ENCODE peak calls at places on chromosomes 3 and 15, in ten cellular contexts. One of them, this sample, is unnamed.

GRCh38 chr15:51888593-51889195 is 59.2 kb downstream of the TMOD3 start:
- DNase-seq in AG04449: no peak
- DNase-seq in BJ: no peak
- DNase-seq in fibroblast of lung: no peak
- DNase-seq in T follicular helper cell: no peak
- DNase-seq in stimulated activated CD4-positive, alpha-beta T cell treated with anti-CD3 and anti-CD28 coated beads, TNF-alpha, amount 100 ng/mL, for 1 hour: no peak
- DNase-seq in NCI-H774: no peak
- DNase-seq in stimulated activated CD8-positive, alpha-beta memory T cell treated with anti-CD3 and anti-CD28 coated beads, Interleukin-2, amount 100 ng/mL, for 48 hours: no peak
- DNase-seq in activated T-cell treated with anti-CD3 and anti-CD28 coated beads, Interleukin-2, amount 50 U/mL, for 4 hours: no peak
- DNase-seq in activated CD4-positive, alpha-beta memory T cell treated with anti-CD3 and anti-CD28 coated beads for 36 hours: no peak
- DNase-seq in this sample: no peak

GRCh38 chr3:4928277-4928789 is 50.9 kb upstream of the BHLHE40 start:
- DNase-seq in stimulated activated CD8-positive, alpha-beta memory T cell treated with anti-CD3 and anti-CD28 coated beads, Interleukin-2, amount 100 ng/mL, for 48 hours: no peak
- DNase-seq in activated T-cell treated with anti-CD3 and anti-CD28 coated beads, Interleukin-2, amount 50 U/mL, for 4 hours: no peak
- DNase-seq in NCI-H774: no peak
- DNase-seq in BJ: no peak
- DNase-seq in fibroblast of lung: no peak
- DNase-seq in stimulated activated CD4-positive, alpha-beta T cell treated with anti-CD3 and anti-CD28 coated beads, TNF-alpha, amount 100 ng/mL, for 1 hour: no peak
- DNase-seq in AG04449: no peak
- DNase-seq in T follicular helper cell: no peak
- DNase-seq in activated CD4-positive, alpha-beta memory T cell treated with anti-CD3 and anti-CD28 coated beads for 36 hours: no peak
- DNase-seq in this sample: no peak

GRCh38 chr3:13263770-13264467 is 156.2 kb downstream of the NUP210 start:
- DNase-seq in NCI-H774: no peak
- DNase-seq in activated T-cell treated with anti-CD3 and anti-CD28 coated beads, Interleukin-2, amount 50 U/mL, for 4 hours: no peak
- DNase-seq in stimulated activated CD4-positive, alpha-beta T cell treated with anti-CD3 and anti-CD28 coated beads, TNF-alpha, amount 100 ng/mL, for 1 hour: no peak
- DNase-seq in fibroblast of lung: no peak
- DNase-seq in activated CD4-positive, alpha-beta memory T cell treated with anti-CD3 and anti-CD28 coated beads for 36 hours: no peak
- DNase-seq in AG04449: no peak
- DNase-seq in BJ: no peak
- DNase-seq in stimulated activated CD8-positive, alpha-beta memory T cell treated with anti-CD3 and anti-CD28 coated beads, Interleukin-2, amount 100 ng/mL, for 48 hours: no peak
- DNase-seq in T follicular helper cell: no peak
- DNase-seq in this sample: no peak

GRCh38 chr3:34881026-34881425 is 758.3 kb upstream of the ARPP21 start:
- DNase-seq in stimulated activated CD4-positive, alpha-beta T cell treated with anti-CD3 and anti-CD28 coated beads, TNF-alpha, amount 100 ng/mL, for 1 hour: no peak
- DNase-seq in T follicular helper cell: no peak
- DNase-seq in NCI-H774: no peak
- DNase-seq in activated T-cell treated with anti-CD3 and anti-CD28 coated beads, Interleukin-2, amount 50 U/mL, for 4 hours: no peak
- DNase-seq in AG04449: no peak
- DNase-seq in activated CD4-positive, alpha-beta memory T cell treated with anti-CD3 and anti-CD28 coated beads for 36 hours: no peak
- DNase-seq in BJ: no peak
- DNase-seq in fibroblast of lung: peak
- DNase-seq in stimulated activated CD8-positive, alpha-beta memory T cell treated with anti-CD3 and anti-CD28 coated beads, Interleukin-2, amount 100 ng/mL, for 48 hours: no peak
- DNase-seq in this sample: no peak

GRCh38 chr3:127803619-127804018 is 18.7 kb downstream of the MGLL start:
- DNase-seq in AG04449: peak
- DNase-seq in NCI-H774: no peak
- DNase-seq in activated T-cell treated with anti-CD3 and anti-CD28 coated beads, Interleukin-2, amount 50 U/mL, for 4 hours: no peak
- DNase-seq in stimulated activated CD4-positive, alpha-beta T cell treated with anti-CD3 and anti-CD28 coated beads, TNF-alpha, amount 100 ng/mL, for 1 hour: no peak
- DNase-seq in BJ: peak
- DNase-seq in activated CD4-positive, alpha-beta memory T cell treated with anti-CD3 and anti-CD28 coated beads for 36 hours: no peak
- DNase-seq in stimulated activated CD8-positive, alpha-beta memory T cell treated with anti-CD3 and anti-CD28 coated beads, Interleukin-2, amount 100 ng/mL, for 48 hours: no peak
- DNase-seq in fibroblast of lung: peak
- DNase-seq in T follicular helper cell: no peak
- DNase-seq in this sample: no peak

GRCh38 chr3:156888576-156888975 is 62.4 kb downstream of the LEKR1 start:
- DNase-seq in fibroblast of lung: no peak
- DNase-seq in activated CD4-positive, alpha-beta memory T cell treated with anti-CD3 and anti-CD28 coated beads for 36 hours: no peak
- DNase-seq in T follicular helper cell: no peak
- DNase-seq in stimulated activated CD4-positive, alpha-beta T cell treated with anti-CD3 and anti-CD28 coated beads, TNF-alpha, amount 100 ng/mL, for 1 hour: no peak
- DNase-seq in activated T-cell treated with anti-CD3 and anti-CD28 coated beads, Interleukin-2, amount 50 U/mL, for 4 hours: no peak
- DNase-seq in NCI-H774: no peak
- DNase-seq in BJ: no peak
- DNase-seq in stimulated activated CD8-positive, alpha-beta memory T cell treated with anti-CD3 and anti-CD28 coated beads, Interleukin-2, amount 100 ng/mL, for 48 hours: no peak
- DNase-seq in AG04449: no peak
- DNase-seq in this sample: no peak

GRCh38 chr3:60314064-60314463 is 937.2 kb downstream of the FHIT start:
- DNase-seq in T follicular helper cell: no peak
- DNase-seq in BJ: no peak
- DNase-seq in AG04449: no peak
- DNase-seq in stimulated activated CD4-positive, alpha-beta T cell treated with anti-CD3 and anti-CD28 coated beads, TNF-alpha, amount 100 ng/mL, for 1 hour: no peak
- DNase-seq in activated T-cell treated with anti-CD3 and anti-CD28 coated beads, Interleukin-2, amount 50 U/mL, for 4 hours: no peak
- DNase-seq in activated CD4-positive, alpha-beta memory T cell treated with anti-CD3 and anti-CD28 coated beads for 36 hours: no peak
- DNase-seq in fibroblast of lung: peak
- DNase-seq in stimulated activated CD8-positive, alpha-beta memory T cell treated with anti-CD3 and anti-CD28 coated beads, Interleukin-2, amount 100 ng/mL, for 48 hours: no peak
- DNase-seq in NCI-H774: no peak
- DNase-seq in this sample: no peak

GRCh38 chr3:72288955-72289707 is 504.2 kb upstream of the PROK2 start:
- DNase-seq in AG04449: peak
- DNase-seq in stimulated activated CD4-positive, alpha-beta T cell treated with anti-CD3 and anti-CD28 coated beads, TNF-alpha, amount 100 ng/mL, for 1 hour: no peak
- DNase-seq in activated CD4-positive, alpha-beta memory T cell treated with anti-CD3 and anti-CD28 coated beads for 36 hours: no peak
- DNase-seq in NCI-H774: no peak
- DNase-seq in stimulated activated CD8-positive, alpha-beta memory T cell treated with anti-CD3 and anti-CD28 coated beads, Interleukin-2, amount 100 ng/mL, for 48 hours: no peak
- DNase-seq in fibroblast of lung: peak
- DNase-seq in T follicular helper cell: no peak
- DNase-seq in activated T-cell treated with anti-CD3 and anti-CD28 coated beads, Interleukin-2, amount 50 U/mL, for 4 hours: no peak
- DNase-seq in BJ: no peak
- DNase-seq in this sample: no peak

GRCh38 chr3:12270976-12271375 is 17.9 kb upstream of the PPARG start:
- DNase-seq in NCI-H774: no peak
- DNase-seq in fibroblast of lung: no peak
- DNase-seq in T follicular helper cell: no peak
- DNase-seq in stimulated activated CD4-positive, alpha-beta T cell treated with anti-CD3 and anti-CD28 coated beads, TNF-alpha, amount 100 ng/mL, for 1 hour: no peak
- DNase-seq in activated T-cell treated with anti-CD3 and anti-CD28 coated beads, Interleukin-2, amount 50 U/mL, for 4 hours: no peak
- DNase-seq in AG04449: no peak
- DNase-seq in stimulated activated CD8-positive, alpha-beta memory T cell treated with anti-CD3 and anti-CD28 coated beads, Interleukin-2, amount 100 ng/mL, for 48 hours: no peak
- DNase-seq in BJ: no peak
- DNase-seq in activated CD4-positive, alpha-beta memory T cell treated with anti-CD3 and anti-CD28 coated beads for 36 hours: no peak
- DNase-seq in this sample: no peak

GRCh38 chr3:138442996-138443395 is 8.6 kb downstream of the ESYT3 start:
- DNase-seq in stimulated activated CD4-positive, alpha-beta T cell treated with anti-CD3 and anti-CD28 coated beads, TNF-alpha, amount 100 ng/mL, for 1 hour: no peak
- DNase-seq in AG04449: no peak
- DNase-seq in activated CD4-positive, alpha-beta memory T cell treated with anti-CD3 and anti-CD28 coated beads for 36 hours: no peak
- DNase-seq in BJ: no peak
- DNase-seq in stimulated activated CD8-positive, alpha-beta memory T cell treated with anti-CD3 and anti-CD28 coated beads, Interleukin-2, amount 100 ng/mL, for 48 hours: no peak
- DNase-seq in NCI-H774: no peak
- DNase-seq in activated T-cell treated with anti-CD3 and anti-CD28 coated beads, Interleukin-2, amount 50 U/mL, for 4 hours: no peak
- DNase-seq in T follicular helper cell: no peak
- DNase-seq in fibroblast of lung: no peak
- DNase-seq in this sample: peak

GRCh38 chr3:13287833-13288232 is 132.3 kb downstream of the NUP210 start:
- DNase-seq in activated CD4-positive, alpha-beta memory T cell treated with anti-CD3 and anti-CD28 coated beads for 36 hours: no peak
- DNase-seq in NCI-H774: no peak
- DNase-seq in stimulated activated CD4-positive, alpha-beta T cell treated with anti-CD3 and anti-CD28 coated beads, TNF-alpha, amount 100 ng/mL, for 1 hour: no peak
- DNase-seq in BJ: no peak
- DNase-seq in stimulated activated CD8-positive, alpha-beta memory T cell treated with anti-CD3 and anti-CD28 coated beads, Interleukin-2, amount 100 ng/mL, for 48 hours: no peak
- DNase-seq in fibroblast of lung: no peak
- DNase-seq in AG04449: no peak
- DNase-seq in activated T-cell treated with anti-CD3 and anti-CD28 coated beads, Interleukin-2, amount 50 U/mL, for 4 hours: no peak
- DNase-seq in T follicular helper cell: no peak
- DNase-seq in this sample: no peak

GRCh38 chr3:127961963-127962362 is 46.9 kb downstream of the KBTBD12 start:
- DNase-seq in BJ: no peak
- DNase-seq in stimulated activated CD4-positive, alpha-beta T cell treated with anti-CD3 and anti-CD28 coated beads, TNF-alpha, amount 100 ng/mL, for 1 hour: no peak
- DNase-seq in stimulated activated CD8-positive, alpha-beta memory T cell treated with anti-CD3 and anti-CD28 coated beads, Interleukin-2, amount 100 ng/mL, for 48 hours: no peak
- DNase-seq in activated T-cell treated with anti-CD3 and anti-CD28 coated beads, Interleukin-2, amount 50 U/mL, for 4 hours: no peak
- DNase-seq in activated CD4-positive, alpha-beta memory T cell treated with anti-CD3 and anti-CD28 coated beads for 36 hours: no peak
- DNase-seq in T follicular helper cell: no peak
- DNase-seq in fibroblast of lung: peak
- DNase-seq in NCI-H774: no peak
- DNase-seq in AG04449: no peak
- DNase-seq in this sample: no peak

GRCh38 chr15:51782357-51782896 is 31.0 kb downstream of the TMOD2 start:
- DNase-seq in fibroblast of lung: no peak
- DNase-seq in activated T-cell treated with anti-CD3 and anti-CD28 coated beads, Interleukin-2, amount 50 U/mL, for 4 hours: no peak
- DNase-seq in NCI-H774: no peak
- DNase-seq in T follicular helper cell: no peak
- DNase-seq in AG04449: no peak
- DNase-seq in stimulated activated CD4-positive, alpha-beta T cell treated with anti-CD3 and anti-CD28 coated beads, TNF-alpha, amount 100 ng/mL, for 1 hour: no peak
- DNase-seq in stimulated activated CD8-positive, alpha-beta memory T cell treated with anti-CD3 and anti-CD28 coated beads, Interleukin-2, amount 100 ng/mL, for 48 hours: no peak
- DNase-seq in activated CD4-positive, alpha-beta memory T cell treated with anti-CD3 and anti-CD28 coated beads for 36 hours: no peak
- DNase-seq in BJ: no peak
- DNase-seq in this sample: no peak

GRCh38 chr15:52109559-52110451 is 2.8 kb downstream of the BCL2L10 start:
- DNase-seq in fibroblast of lung: no peak
- DNase-seq in activated CD4-positive, alpha-beta memory T cell treated with anti-CD3 and anti-CD28 coated beads for 36 hours: no peak
- DNase-seq in stimulated activated CD8-positive, alpha-beta memory T cell treated with anti-CD3 and anti-CD28 coated beads, Interleukin-2, amount 100 ng/mL, for 48 hours: no peak
- DNase-seq in AG04449: no peak
- DNase-seq in stimulated activated CD4-positive, alpha-beta T cell treated with anti-CD3 and anti-CD28 coated beads, TNF-alpha, amount 100 ng/mL, for 1 hour: no peak
- DNase-seq in BJ: no peak
- DNase-seq in T follicular helper cell: no peak
- DNase-seq in NCI-H774: no peak
- DNase-seq in activated T-cell treated with anti-CD3 and anti-CD28 coated beads, Interleukin-2, amount 50 U/mL, for 4 hours: no peak
- DNase-seq in this sample: no peak

GRCh38 chr3:48468329-48468731 is 21.8 kb downstream of the ATRIP start:
- DNase-seq in activated T-cell treated with anti-CD3 and anti-CD28 coated beads, Interleukin-2, amount 50 U/mL, for 4 hours: no peak
- DNase-seq in AG04449: no peak
- DNase-seq in stimulated activated CD8-positive, alpha-beta memory T cell treated with anti-CD3 and anti-CD28 coated beads, Interleukin-2, amount 100 ng/mL, for 48 hours: no peak
- DNase-seq in T follicular helper cell: no peak
- DNase-seq in BJ: no peak
- DNase-seq in stimulated activated CD4-positive, alpha-beta T cell treated with anti-CD3 and anti-CD28 coated beads, TNF-alpha, amount 100 ng/mL, for 1 hour: no peak
- DNase-seq in activated CD4-positive, alpha-beta memory T cell treated with anti-CD3 and anti-CD28 coated beads for 36 hours: no peak
- DNase-seq in NCI-H774: no peak
- DNase-seq in fibroblast of lung: no peak
- DNase-seq in this sample: no peak

GRCh38 chr3:1439395-1439794 is 346.6 kb downstream of the CNTN6 start:
- DNase-seq in fibroblast of lung: no peak
- DNase-seq in activated CD4-positive, alpha-beta memory T cell treated with anti-CD3 and anti-CD28 coated beads for 36 hours: peak
- DNase-seq in T follicular helper cell: no peak
- DNase-seq in AG04449: no peak
- DNase-seq in stimulated activated CD8-positive, alpha-beta memory T cell treated with anti-CD3 and anti-CD28 coated beads, Interleukin-2, amount 100 ng/mL, for 48 hours: no peak
- DNase-seq in BJ: no peak
- DNase-seq in NCI-H774: no peak
- DNase-seq in activated T-cell treated with anti-CD3 and anti-CD28 coated beads, Interleukin-2, amount 50 U/mL, for 4 hours: no peak
- DNase-seq in stimulated activated CD4-positive, alpha-beta T cell treated with anti-CD3 and anti-CD28 coated beads, TNF-alpha, amount 100 ng/mL, for 1 hour: no peak
- DNase-seq in this sample: no peak

GRCh38 chr3:194265505-194265892 is 85.6 kb downstream of the CPN2 start:
- DNase-seq in NCI-H774: peak
- DNase-seq in stimulated activated CD4-positive, alpha-beta T cell treated with anti-CD3 and anti-CD28 coated beads, TNF-alpha, amount 100 ng/mL, for 1 hour: no peak
- DNase-seq in AG04449: no peak
- DNase-seq in stimulated activated CD8-positive, alpha-beta memory T cell treated with anti-CD3 and anti-CD28 coated beads, Interleukin-2, amount 100 ng/mL, for 48 hours: no peak
- DNase-seq in fibroblast of lung: peak
- DNase-seq in activated CD4-positive, alpha-beta memory T cell treated with anti-CD3 and anti-CD28 coated beads for 36 hours: no peak
- DNase-seq in T follicular helper cell: no peak
- DNase-seq in BJ: peak
- DNase-seq in activated T-cell treated with anti-CD3 and anti-CD28 coated beads, Interleukin-2, amount 50 U/mL, for 4 hours: no peak
- DNase-seq in this sample: peak

GRCh38 chr3:155853214-155854146 is 747 bp downstream of the SLC33A1 start:
- DNase-seq in AG04449: no peak
- DNase-seq in NCI-H774: no peak
- DNase-seq in BJ: no peak
- DNase-seq in fibroblast of lung: peak
- DNase-seq in activated CD4-positive, alpha-beta memory T cell treated with anti-CD3 and anti-CD28 coated beads for 36 hours: peak
- DNase-seq in stimulated activated CD4-positive, alpha-beta T cell treated with anti-CD3 and anti-CD28 coated beads, TNF-alpha, amount 100 ng/mL, for 1 hour: peak
- DNase-seq in stimulated activated CD8-positive, alpha-beta memory T cell treated with anti-CD3 and anti-CD28 coated beads, Interleukin-2, amount 100 ng/mL, for 48 hours: no peak
- DNase-seq in activated T-cell treated with anti-CD3 and anti-CD28 coated beads, Interleukin-2, amount 50 U/mL, for 4 hours: peak
- DNase-seq in T follicular helper cell: no peak
- DNase-seq in this sample: peak

GRCh38 chr3:177382944-177383343 is 185.7 kb upstream of the TBL1XR1 start:
- DNase-seq in T follicular helper cell: no peak
- DNase-seq in stimulated activated CD4-positive, alpha-beta T cell treated with anti-CD3 and anti-CD28 coated beads, TNF-alpha, amount 100 ng/mL, for 1 hour: no peak
- DNase-seq in NCI-H774: no peak
- DNase-seq in BJ: no peak
- DNase-seq in fibroblast of lung: no peak
- DNase-seq in AG04449: no peak
- DNase-seq in activated T-cell treated with anti-CD3 and anti-CD28 coated beads, Interleukin-2, amount 50 U/mL, for 4 hours: no peak
- DNase-seq in activated CD4-positive, alpha-beta memory T cell treated with anti-CD3 and anti-CD28 coated beads for 36 hours: no peak
- DNase-seq in stimulated activated CD8-positive, alpha-beta memory T cell treated with anti-CD3 and anti-CD28 coated beads, Interleukin-2, amount 100 ng/mL, for 48 hours: no peak
- DNase-seq in this sample: no peak

GRCh38 chr3:167740961-167741587 is 5.6 kb downstream of the SERPINI1 start:
- DNase-seq in stimulated activated CD4-positive, alpha-beta T cell treated with anti-CD3 and anti-CD28 coated beads, TNF-alpha, amount 100 ng/mL, for 1 hour: no peak
- DNase-seq in fibroblast of lung: peak
- DNase-seq in BJ: no peak
- DNase-seq in stimulated activated CD8-positive, alpha-beta memory T cell treated with anti-CD3 and anti-CD28 coated beads, Interleukin-2, amount 100 ng/mL, for 48 hours: no peak
- DNase-seq in NCI-H774: no peak
- DNase-seq in activated T-cell treated with anti-CD3 and anti-CD28 coated beads, Interleukin-2, amount 50 U/mL, for 4 hours: peak
- DNase-seq in activated CD4-positive, alpha-beta memory T cell treated with anti-CD3 and anti-CD28 coated beads for 36 hours: peak
- DNase-seq in AG04449: no peak
- DNase-seq in T follicular helper cell: no peak
- DNase-seq in this sample: no peak

GRCh38 chr3:53254190-53254809 is 1.5 kb downstream of the TKT start:
- DNase-seq in activated CD4-positive, alpha-beta memory T cell treated with anti-CD3 and anti-CD28 coated beads for 36 hours: no peak
- DNase-seq in stimulated activated CD8-positive, alpha-beta memory T cell treated with anti-CD3 and anti-CD28 coated beads, Interleukin-2, amount 100 ng/mL, for 48 hours: no peak
- DNase-seq in stimulated activated CD4-positive, alpha-beta T cell treated with anti-CD3 and anti-CD28 coated beads, TNF-alpha, amount 100 ng/mL, for 1 hour: no peak
- DNase-seq in activated T-cell treated with anti-CD3 and anti-CD28 coated beads, Interleukin-2, amount 50 U/mL, for 4 hours: no peak
- DNase-seq in NCI-H774: no peak
- DNase-seq in fibroblast of lung: peak
- DNase-seq in BJ: no peak
- DNase-seq in T follicular helper cell: no peak
- DNase-seq in AG04449: no peak
- DNase-seq in this sample: no peak

GRCh38 chr3:99659965-99660364 is 21.6 kb downstream of the COL8A1 start:
- DNase-seq in T follicular helper cell: no peak
- DNase-seq in stimulated activated CD8-positive, alpha-beta memory T cell treated with anti-CD3 and anti-CD28 coated beads, Interleukin-2, amount 100 ng/mL, for 48 hours: no peak
- DNase-seq in NCI-H774: no peak
- DNase-seq in AG04449: no peak
- DNase-seq in activated CD4-positive, alpha-beta memory T cell treated with anti-CD3 and anti-CD28 coated beads for 36 hours: no peak
- DNase-seq in stimulated activated CD4-positive, alpha-beta T cell treated with anti-CD3 and anti-CD28 coated beads, TNF-alpha, amount 100 ng/mL, for 1 hour: no peak
- DNase-seq in activated T-cell treated with anti-CD3 and anti-CD28 coated beads, Interleukin-2, amount 50 U/mL, for 4 hours: no peak
- DNase-seq in fibroblast of lung: peak
- DNase-seq in BJ: no peak
- DNase-seq in this sample: no peak

GRCh38 chr3:112736802-112737566 is 96.0 kb upstream of the CCDC80 start:
- DNase-seq in stimulated activated CD4-positive, alpha-beta T cell treated with anti-CD3 and anti-CD28 coated beads, TNF-alpha, amount 100 ng/mL, for 1 hour: no peak
- DNase-seq in NCI-H774: no peak
- DNase-seq in AG04449: no peak
- DNase-seq in T follicular helper cell: no peak
- DNase-seq in stimulated activated CD8-positive, alpha-beta memory T cell treated with anti-CD3 and anti-CD28 coated beads, Interleukin-2, amount 100 ng/mL, for 48 hours: no peak
- DNase-seq in fibroblast of lung: no peak
- DNase-seq in BJ: no peak
- DNase-seq in activated CD4-positive, alpha-beta memory T cell treated with anti-CD3 and anti-CD28 coated beads for 36 hours: no peak
- DNase-seq in activated T-cell treated with anti-CD3 and anti-CD28 coated beads, Interleukin-2, amount 50 U/mL, for 4 hours: no peak
- DNase-seq in this sample: no peak

GRCh38 chr3:127697531-127698240 is 24.9 kb downstream of the ABTB1 start:
- DNase-seq in activated CD4-positive, alpha-beta memory T cell treated with anti-CD3 and anti-CD28 coated beads for 36 hours: peak
- DNase-seq in T follicular helper cell: peak
- DNase-seq in AG04449: no peak
- DNase-seq in fibroblast of lung: peak
- DNase-seq in BJ: peak
- DNase-seq in activated T-cell treated with anti-CD3 and anti-CD28 coated beads, Interleukin-2, amount 50 U/mL, for 4 hours: no peak
- DNase-seq in NCI-H774: peak
- DNase-seq in stimulated activated CD8-positive, alpha-beta memory T cell treated with anti-CD3 and anti-CD28 coated beads, Interleukin-2, amount 100 ng/mL, for 48 hours: no peak
- DNase-seq in stimulated activated CD4-positive, alpha-beta T cell treated with anti-CD3 and anti-CD28 coated beads, TNF-alpha, amount 100 ng/mL, for 1 hour: no peak
- DNase-seq in this sample: peak

This sample was measured in cardiac septum.